ENCODE peak calls at places on chromosome 2, in four cellular contexts. B is AG10803, X is AG04450, W is lower leg skin. Q is an unnamed sample.

GRCh38 chr2:216315817-216316603 is 56.3 kb downstream of the MARCHF4 start:
- DNase-seq in B (peak), X (no peak), W (no peak), Q (peak)

GRCh38 chr2:176174850-176175728 is 13.4 kb upstream of the HOXD1 start:
- DNase-seq in B (no peak), X (no peak), W (peak), Q (no peak)

GRCh38 chr2:237567276-237568029 is 1.1 kb downstream of the PRLH start:
- DNase-seq in B (no peak), X (no peak), W (no peak), Q (no peak)

GRCh38 chr2:162560291-162560690 is 216.4 kb downstream of the GCA start:
- DNase-seq in B (no peak), X (no peak), W (no peak), Q (no peak)

GRCh38 chr2:241887806-241888522 is 18.4 kb downstream of the RTP5 start:
- DNase-seq in B (no peak), X (no peak), W (no peak), Q (no peak)

GRCh38 chr2:36044389-36044788 is 311.2 kb upstream of the CRIM1 start:
- DNase-seq in B (no peak), X (no peak), W (no peak), Q (no peak)

GRCh38 chr2:230075988-230076631 is 7.4 kb upstream of the SLC16A14 start:
- DNase-seq in B (no peak), X (no peak), W (no peak), Q (peak)

GRCh38 chr2:201631041-201631440 is 12.3 kb downstream of the TMEM237 start:
- DNase-seq in B (no peak), X (no peak), W (no peak), Q (no peak)

GRCh38 chr2:240785424-240786335 is 34.3 kb downstream of the KIF1A start:
- DNase-seq in B (no peak), X (no peak), W (no peak), Q (no peak)

GRCh38 chr2:200650195-200650594 is 64.4 kb downstream of the AOX1 start:
- DNase-seq in B (peak), X (no peak), W (no peak), Q (no peak)

GRCh38 chr2:67130526-67131309 is 266.4 kb upstream of the ETAA1 start:
- DNase-seq in B (no peak), X (peak), W (no peak), Q (peak)

GRCh38 chr2:179460530-179460929 is 195.9 kb upstream of the SESTD1 start:
- DNase-seq in B (peak), X (peak), W (no peak), Q (peak)

GRCh38 chr2:156434461-156435291 is 1.5 kb upstream of the GPD2 start:
- DNase-seq in B (peak), X (no peak), W (no peak), Q (peak)

GRCh38 chr2:216139884-216140283 is 30.7 kb downstream of the XRCC5 start:
- DNase-seq in B (no peak), X (no peak), W (no peak), Q (peak)

GRCh38 chr2:181877181-181877664 is 14.3 kb upstream of the ITPRID2 start:
- DNase-seq in B (no peak), X (no peak), W (no peak), Q (no peak)

GRCh38 chr2:133452561-133452960 is 115.7 kb downstream of the NCKAP5 start:
- DNase-seq in B (no peak), X (no peak), W (no peak), Q (no peak)

GRCh38 chr2:165877565-165878550 is 75.7 kb downstream of the TTC21B start:
- DNase-seq in B (peak), X (no peak), W (no peak), Q (peak)

GRCh38 chr2:174546519-174547506 is 50.8 kb downstream of the WIPF1 start:
- DNase-seq in B (peak), X (no peak), W (no peak), Q (peak)

GRCh38 chr2:3423492-3424170 is 44.1 kb downstream of the TRAPPC12 start:
- DNase-seq in B (peak), X (no peak), W (peak), Q (peak)

GRCh38 chr2:232321156-232321816 is 57.3 kb upstream of the ALPP start:
- DNase-seq in B (no peak), X (no peak), W (peak), Q (no peak)

GRCh38 chr2:145095641-145096435 is 575.9 kb upstream of the ZEB2 start:
- DNase-seq in B (peak), X (peak), W (no peak), Q (peak)

GRCh38 chr2:191410646-191411436 is 165.6 kb downstream of the MYO1B start:
- DNase-seq in B (no peak), X (no peak), W (no peak), Q (no peak)

GRCh38 chr2:85246348-85246747 is 81.4 kb downstream of the TGOLN2 start:
- DNase-seq in B (peak), X (no peak), W (no peak), Q (no peak)

GRCh38 chr2:33215983-33216382 is 260.5 kb upstream of the RASGRP3 start:
- DNase-seq in B (no peak), X (no peak), W (no peak), Q (no peak)

GRCh38 chr2:234795974-234796690 is 155.7 kb upstream of the SH3BP4 start:
- DNase-seq in B (no peak), X (no peak), W (peak), Q (no peak)

GRCh38 chr2:48912110-48912509 is 156.6 kb upstream of the LHCGR start:
- DNase-seq in B (no peak), X (no peak), W (no peak), Q (no peak)

GRCh38 chr2:28224648-28225471 is 167.8 kb upstream of the FOSL2 start:
- DNase-seq in B (peak), X (peak), W (no peak), Q (peak)

GRCh38 chr2:42368817-42369550 is 8.0 kb upstream of the COX7A2L start:
- DNase-seq in B (no peak), X (no peak), W (no peak), Q (peak)

GRCh38 chr2:188316354-188316753 is 24.7 kb downstream of the GULP1 start:
- DNase-seq in B (no peak), X (no peak), W (no peak), Q (no peak)

GRCh38 chr2:222797308-222797707 is 63.5 kb upstream of the ACSL3 start:
- DNase-seq in B (peak), X (no peak), W (no peak), Q (peak)

GRCh38 chr2:220043993-220044335 is 416.5 kb downstream of the SLC4A3 start:
- DNase-seq in B (no peak), X (no peak), W (no peak), Q (no peak)

GRCh38 chr2:42923632-42924425 is 131.4 kb upstream of the HAAO start:
- DNase-seq in B (peak), X (no peak), W (no peak), Q (peak)

GRCh38 chr2:189424956-189425355 is 16.3 kb upstream of the WDR75 start:
- DNase-seq in B (no peak), X (no peak), W (no peak), Q (no peak)

GRCh38 chr2:189426886-189427285 is 14.4 kb upstream of the WDR75 start:
- DNase-seq in B (no peak), X (no peak), W (no peak), Q (no peak)

GRCh38 chr2:189425676-189426075 is 15.6 kb upstream of the WDR75 start:
- DNase-seq in B (no peak), X (no peak), W (no peak), Q (peak)

GRCh38 chr2:189427872-189428271 is 13.4 kb upstream of the WDR75 start:
- DNase-seq in B (no peak), X (no peak), W (no peak), Q (no peak)
- TF ChIP-seq CTCF in B (no peak), X (no peak), W (no peak), Q (no peak)

GRCh38 chr2:58047969-58048368 is 1.4 kb downstream of the VRK2 start:
- DNase-seq in B (no peak), X (no peak), W (no peak), Q (no peak)
- H3K4me3 ChIP-seq in B (no peak), X (no peak), W (no peak), Q (no peak)

DNA sequence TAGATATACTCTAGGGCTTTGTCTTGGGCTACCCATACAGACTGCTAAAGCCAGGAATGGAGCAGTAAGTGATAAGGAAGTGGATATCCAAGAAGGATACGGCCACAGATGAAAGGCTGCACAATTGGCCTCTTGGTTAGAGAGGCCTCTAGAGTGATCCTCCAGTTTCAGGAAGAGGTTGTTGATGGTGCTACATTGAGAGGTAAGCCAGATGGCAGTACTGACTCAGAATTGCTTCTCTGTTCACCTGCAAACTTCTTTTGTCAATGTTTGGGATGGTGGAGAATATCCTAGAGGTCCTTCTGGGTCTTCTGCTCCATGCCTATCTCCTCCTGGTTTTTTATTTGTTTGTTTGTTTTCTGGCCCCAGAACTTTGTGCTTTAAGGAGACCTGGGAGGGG is 226.8 kb upstream of the LRRTM1 start:
- DNase-seq in B (no peak), X (no peak), W (no peak), Q (no peak)
- TF ChIP-seq CTCF in B (no peak), X (no peak), W (no peak), Q (no peak)

GRCh38 chr2:238874330-238875050 is 26.6 kb downstream of the TWIST2 start:
- DNase-seq in B (no peak), X (no peak), W (peak), Q (no peak)

GRCh38 chr2:238875161-238875530 is 27.3 kb downstream of the TWIST2 start:
- DNase-seq in B (peak), X (no peak), W (peak), Q (peak)

GRCh38 chr2:238876232-238876630 is 28.3 kb downstream of the TWIST2 start:
- DNase-seq in B (no peak), X (no peak), W (peak), Q (no peak)

GRCh38 chr2:238873841-238874240 is 26.0 kb downstream of the TWIST2 start:
- DNase-seq in B (no peak), X (no peak), W (peak), Q (no peak)

DNA sequence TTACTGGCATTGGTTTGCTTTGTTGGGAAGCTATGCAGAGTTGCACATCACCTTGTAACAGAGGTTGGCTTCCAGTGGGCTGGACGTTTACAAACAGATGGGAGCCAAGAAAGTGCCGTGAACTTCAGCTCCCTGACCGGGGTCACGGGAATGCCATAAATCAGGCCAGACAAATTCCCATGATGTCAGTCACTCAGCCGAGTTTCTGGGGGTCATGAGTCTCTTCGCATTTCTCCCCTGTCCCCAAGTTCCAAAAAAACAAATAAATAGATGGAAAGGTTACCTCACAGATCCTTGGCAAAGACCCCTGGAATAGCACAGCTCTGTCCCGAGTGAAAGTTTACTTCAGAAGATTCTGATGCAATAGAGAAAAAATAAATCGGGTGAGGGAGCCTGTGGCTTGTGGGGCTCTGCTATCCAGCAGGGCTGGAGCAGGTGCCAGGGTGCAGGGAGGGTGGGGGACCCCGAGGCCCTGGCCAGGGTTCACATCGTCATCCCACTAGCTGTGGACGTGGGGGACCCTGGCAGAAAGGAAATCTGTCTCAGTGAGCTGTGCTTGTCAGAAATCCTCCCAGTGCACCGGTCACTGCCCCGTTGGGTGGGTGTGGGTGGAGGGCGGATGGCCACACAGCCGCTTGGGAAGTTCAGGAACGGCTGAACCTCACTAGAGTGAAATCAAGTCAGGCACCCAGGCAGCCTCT is 27.8 kb downstream of the TWIST2 start:
- DNase-seq in B (peak), X (no peak), W (peak), Q (no peak)
- H3K4me3 ChIP-seq in B (no peak), X (no peak), W (no peak), Q (no peak)

GRCh38 chr2:55115795-55116597 is 65.7 kb upstream of the RTN4 start:
- DNase-seq in B (peak), X (no peak), W (peak), Q (peak)
- TF ChIP-seq CTCF in B (no peak), X (no peak), W (no peak), Q (no peak)

DNA sequence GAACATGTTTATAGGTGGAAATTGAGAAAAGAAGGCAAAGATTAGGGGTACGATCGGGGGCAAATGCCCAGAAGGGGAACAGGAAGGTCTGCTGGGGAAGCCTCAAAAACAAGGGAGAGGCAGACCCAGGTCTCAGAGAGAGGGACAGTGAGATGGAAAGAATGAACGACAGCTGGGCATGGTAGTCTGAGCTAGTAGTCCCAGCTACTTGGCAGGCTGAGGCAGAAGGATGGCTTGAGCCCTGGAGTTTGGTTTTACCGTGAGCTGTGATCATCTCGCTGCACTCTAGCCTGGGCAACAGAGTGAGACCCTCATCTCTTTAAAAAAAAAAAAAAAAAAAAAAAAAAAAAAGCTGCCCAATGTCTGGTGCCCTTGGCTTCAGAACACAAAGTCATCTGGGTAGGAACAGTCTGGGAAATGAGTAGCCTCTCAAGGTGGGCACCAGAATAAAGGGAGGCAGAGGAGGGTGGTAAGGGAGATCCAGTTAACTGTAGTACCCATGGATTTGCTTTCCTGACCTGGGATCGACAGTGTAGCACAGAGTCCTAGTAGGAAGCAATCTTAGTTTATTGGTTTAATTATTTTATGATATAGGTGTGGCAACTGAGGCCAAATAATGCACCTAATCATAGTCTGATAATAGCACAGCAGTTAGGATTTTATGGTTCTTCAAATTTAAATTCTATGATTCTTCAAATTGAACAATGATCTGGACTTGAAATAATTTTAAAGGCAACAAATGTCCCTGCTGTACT is 3.5 kb downstream of the RRM2 start:
- DNase-seq in B (no peak), X (no peak), W (no peak), Q (no peak)
- H3K4me3 ChIP-seq in B (no peak), X (no peak), W (no peak), Q (no peak)

DNA sequence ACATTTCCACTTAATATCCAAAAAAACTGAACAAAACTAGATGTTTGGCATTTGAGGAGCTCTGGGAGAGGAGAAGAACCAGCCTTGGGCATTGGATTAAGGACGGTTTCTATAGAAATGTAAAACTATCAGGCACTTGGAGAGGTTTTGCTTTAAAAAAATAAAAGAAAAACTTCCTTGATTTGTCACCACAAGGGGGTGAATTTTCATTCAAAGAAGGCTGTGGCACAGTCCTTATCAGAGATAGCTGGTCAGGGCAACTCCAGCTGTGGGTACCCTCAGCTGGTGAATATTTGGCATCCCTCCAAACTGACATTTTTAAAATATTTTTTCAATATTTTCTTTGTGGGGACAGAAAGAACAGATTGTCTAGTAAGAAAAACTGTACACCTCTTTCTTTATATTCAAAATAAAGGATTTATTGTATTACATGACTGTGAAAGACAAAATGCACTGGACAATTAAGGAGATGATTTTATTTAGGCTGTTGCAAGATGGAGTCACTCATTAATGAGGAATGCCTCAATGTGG is 46.1 kb upstream of the TBC1D8 start:
- DNase-seq in B (no peak), X (no peak), W (no peak), Q (peak)
- TF ChIP-seq CTCF in B (peak), X (no peak), W (no peak), Q (peak)